ENCODE peak calls at places on chromosome 17, in nine cellular contexts. P, E, I, L, G, U, J, Z and W are unnamed samples.

GRCh38 chr17:50778988-50779387 is 11.7 kb upstream of the ANKRD40CL start:
- DNase-seq in J (no peak), I (no peak), L (no peak), G (no peak), U (no peak), P (no peak), Z (no peak), E (no peak), W (no peak)

GRCh38 chr17:19933221-19933620 is 44.4 kb downstream of the AKAP10 start:
- DNase-seq in I (no peak), P (no peak), G (no peak), E (no peak), L (no peak), Z (no peak), J (no peak), U (no peak), W (no peak)

GRCh38 chr17:21304091-21304490 is 19.6 kb downstream of the MAP2K3 start:
- DNase-seq in L (no peak), Z (no peak), P (no peak), G (no peak), J (peak; percentile 11), E (no peak), U (no peak), I (no peak), W (no peak)

GRCh38 chr17:18919963-18920362 is 32.0 kb upstream of the SLC5A10 start:
- DNase-seq in J (no peak), U (no peak), Z (no peak), I (no peak), G (no peak), E (no peak), P (no peak), L (no peak), W (no peak)

GRCh38 chr17:42673885-42674754 is 2.7 kb downstream of the PLEKHH3 start:
- DNase-seq in Z (no peak), U (peak; percentile 40), E (no peak), J (peak; percentile 75), I (no peak), P (no peak), G (peak; percentile 60), L (no peak), W (peak; percentile 59)

GRCh38 chr17:34398990-34399389 is 36.0 kb upstream of the CCL1 start:
- DNase-seq in I (no peak), Z (no peak), J (no peak), L (no peak), P (no peak), E (no peak), U (no peak), G (no peak), W (no peak)

GRCh38 chr17:34254651-34255380 is at the start of gene CCL2:
- DNase-seq in J (peak; percentile 74), Z (peak; percentile 78), G (peak; percentile 28), L (peak; percentile 74), E (no peak), I (no peak), P (no peak), U (no peak), W (peak; percentile 94)

GRCh38 chr17:38591759-38592241 is 14.0 kb downstream of the SRCIN1 start:
- DNase-seq in P (no peak), I (no peak), U (no peak), Z (peak; percentile 66), E (no peak), L (peak; percentile 72), J (no peak), G (peak; percentile 71), W (no peak)

GRCh38 chr17:66994943-66995535 is 30.5 kb downstream of the CACNG4 start:
- DNase-seq in L (no peak), U (no peak), Z (no peak), E (no peak), P (no peak), J (no peak), G (no peak), I (no peak), W (no peak)

GRCh38 chr17:82615084-82616020 is 32.9 kb downstream of the WDR45B start:
- DNase-seq in I (no peak), P (no peak), L (no peak), E (no peak), G (no peak), U (no peak), J (no peak), Z (no peak), W (no peak)

GRCh38 chr17:39400547-39401411 is 647 bp downstream of the FBXL20 start:
- DNase-seq in J (no peak), E (peak; percentile 4), G (no peak), I (no peak), Z (no peak), L (peak; percentile 24), P (no peak), U (peak; percentile 35), W (peak; percentile 40)

GRCh38 chr17:78745407-78746088 is 36.5 kb downstream of the CYTH1 start:
- DNase-seq in E (no peak), Z (peak; percentile 38), L (peak; percentile 18), U (peak; percentile 68), J (no peak), G (peak; percentile 38), P (no peak), I (peak; percentile 47), W (peak; percentile 71)

GRCh38 chr17:69854381-69854780 is 220.6 kb upstream of the KCNJ16 start:
- DNase-seq in P (no peak), Z (no peak), J (no peak), G (no peak), L (no peak), E (no peak), I (no peak), U (no peak), W (no peak)

GRCh38 chr17:61407211-61407911 is 7.7 kb downstream of the TBX2 start:
- DNase-seq in I (no peak), P (no peak), J (no peak), U (no peak), Z (no peak), L (no peak), G (no peak), E (no peak), W (no peak)

GRCh38 chr17:19979917-19980770 is 2.5 kb upstream of the AKAP10 start:
- DNase-seq in Z (no peak), P (no peak), I (no peak), E (no peak), G (no peak), L (no peak), J (no peak), U (no peak), W (peak; percentile 53)